ENCODE peak calls at places on chromosomes 7 and 10, in nine cellular contexts. T is A549, G is HepG2, R is esophagus muscularis mucosa, V is tibial nerve, P is K562, M is stomach, F is transverse colon, B is suprapubic skin. J is an unnamed sample.

GRCh38 chr7:42495251-42495650 is 258.2 kb upstream of the GLI3 start:
- DNase-seq in M (no peak), B (no peak), T (no peak), P (no peak), G (no peak), V (no peak), F (no peak), R (no peak), J (no peak)

GRCh38 chr10:7311256-7312178 is 99.3 kb downstream of the SFMBT2 start:
- DNase-seq in P (no peak), F (no peak), B (no peak), T (peak; percentile 94), G (no peak), V (no peak), R (no peak), M (no peak), J (no peak)

GRCh38 chr7:28921822-28922221 is 36.3 kb downstream of the TRIL start:
- DNase-seq in M (peak; percentile 52), F (peak; percentile 40), P (peak; percentile 58), T (peak; percentile 61), V (peak; percentile 69), G (peak; percentile 69), B (no peak), R (no peak), J (peak; percentile 32)

GRCh38 chr10:76160758-76161555 is 729.5 kb downstream of the LRMDA start:
- DNase-seq in R (peak; percentile 72), P (no peak), V (no peak), B (no peak), M (no peak), F (no peak), T (no peak), G (no peak), J (no peak)

GRCh38 chr7:100799037-100799896 is 28.1 kb downstream of the EPHB4 start:
- DNase-seq in G (peak; percentile 52), T (peak; percentile 81), V (peak; percentile 59), B (no peak), M (peak; percentile 75), R (peak; percentile 93), F (peak; percentile 73), P (peak; percentile 70), J (no peak)

GRCh38 chr10:113735913-113736312 is 15.6 kb upstream of the PLEKHS1 start:
- DNase-seq in G (peak; percentile 19), V (no peak), P (no peak), M (no peak), T (peak; percentile 60), F (no peak), B (no peak), R (no peak), J (peak; percentile 44)

GRCh38 chr7:24637021-24637420 is 63.8 kb downstream of the PALS2 start:
- DNase-seq in T (no peak), G (no peak), M (no peak), R (no peak), B (no peak), P (no peak), V (no peak), F (no peak), J (no peak)

GRCh38 chr10:87845624-87846377 is 17.5 kb downstream of the KLLN start:
- DNase-seq in T (peak; percentile 94), V (no peak), R (no peak), B (no peak), M (no peak), F (no peak), P (no peak), G (no peak), J (no peak)

GRCh38 chr10:119447823-119448546 is 94.5 kb downstream of the RGS10 start:
- DNase-seq in F (no peak), P (no peak), B (no peak), R (no peak), G (no peak), T (no peak), V (no peak), M (no peak), J (no peak)

GRCh38 chr7:94060772-94061171 is 56.6 kb upstream of the BET1 start:
- DNase-seq in P (no peak), R (no peak), T (no peak), G (no peak), M (no peak), V (no peak), F (no peak), B (no peak), J (no peak)

GRCh38 chr7:44043902-44044301 is 600 bp upstream of the DBNL start:
- DNase-seq in M (no peak), G (no peak), V (no peak), R (no peak), T (no peak), P (peak; percentile 18), F (no peak), B (no peak), J (no peak)

GRCh38 chr7:87564290-87564963 is 36.3 kb downstream of the ABCB1 start:
- DNase-seq in F (peak; percentile 55), R (no peak), T (peak; percentile 43), M (peak; percentile 26), P (no peak), B (no peak), G (peak; percentile 20), V (no peak), J (no peak)

GRCh38 chr7:94849636-94850208 is 57.7 kb upstream of the PPP1R9A start:
- DNase-seq in F (no peak), R (no peak), P (no peak), B (no peak), G (no peak), V (no peak), T (no peak), M (no peak), J (no peak)

DNA sequence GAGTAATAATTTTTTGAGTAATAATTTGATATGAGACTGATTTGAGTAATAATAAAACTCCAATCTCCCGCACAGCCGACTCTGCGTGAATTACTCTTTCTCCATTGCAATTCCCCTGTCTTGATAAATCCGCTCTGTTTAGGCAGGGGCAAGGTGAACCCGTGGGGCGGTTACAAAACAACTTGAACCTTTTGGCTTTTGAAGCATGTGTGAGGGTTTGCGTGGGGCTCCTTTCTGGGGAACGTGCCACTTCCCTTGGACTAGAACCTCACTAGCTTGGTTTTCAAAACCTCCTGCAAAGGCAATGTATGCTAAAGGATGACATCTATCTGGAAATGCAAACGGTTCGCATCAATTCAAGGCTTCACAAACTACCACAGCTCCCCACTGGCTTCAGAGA is 1.5 kb downstream of the CRPPA start:
- DNase-seq in B (no peak), P (peak; percentile 23), V (no peak), T (no peak), R (no peak), M (no peak), F (no peak), G (no peak), J (no peak)
- H3K4me3 ChIP-seq in B (peak overlapping the region; percentile 63), P (peak overlapping the region; percentile 66), V (no peak overlapping the region), T (peak overlapping the region; percentile 73), R (peak overlapping the region; percentile 75), M (peak overlapping the region; percentile 67), F (no peak overlapping the region), G (peak overlapping the region; percentile 56), J (no peak overlapping the region)

GRCh38 chr10:58996063-58996462 is 180.4 kb upstream of the PHYHIPL start:
- DNase-seq in V (no peak), P (no peak), F (no peak), M (no peak), R (no peak), G (no peak), T (no peak), B (no peak), J (no peak)

GRCh38 chr10:58996866-58997265 is 179.6 kb upstream of the PHYHIPL start:
- DNase-seq in F (no peak), V (no peak), G (no peak), T (no peak), P (no peak), B (no peak), R (no peak), M (no peak), J (no peak)

GRCh38 chr10:59000162-59000825 is 176.1 kb upstream of the PHYHIPL start:
- DNase-seq in G (no peak), V (no peak), P (no peak), B (no peak), M (no peak), R (no peak), F (no peak), T (no peak), J (no peak)

GRCh38 chr10:59002011-59002410 is 174.4 kb upstream of the PHYHIPL start:
- DNase-seq in V (no peak), F (no peak), M (no peak), P (no peak), B (no peak), R (no peak), T (no peak), G (no peak), J (no peak)

DNA sequence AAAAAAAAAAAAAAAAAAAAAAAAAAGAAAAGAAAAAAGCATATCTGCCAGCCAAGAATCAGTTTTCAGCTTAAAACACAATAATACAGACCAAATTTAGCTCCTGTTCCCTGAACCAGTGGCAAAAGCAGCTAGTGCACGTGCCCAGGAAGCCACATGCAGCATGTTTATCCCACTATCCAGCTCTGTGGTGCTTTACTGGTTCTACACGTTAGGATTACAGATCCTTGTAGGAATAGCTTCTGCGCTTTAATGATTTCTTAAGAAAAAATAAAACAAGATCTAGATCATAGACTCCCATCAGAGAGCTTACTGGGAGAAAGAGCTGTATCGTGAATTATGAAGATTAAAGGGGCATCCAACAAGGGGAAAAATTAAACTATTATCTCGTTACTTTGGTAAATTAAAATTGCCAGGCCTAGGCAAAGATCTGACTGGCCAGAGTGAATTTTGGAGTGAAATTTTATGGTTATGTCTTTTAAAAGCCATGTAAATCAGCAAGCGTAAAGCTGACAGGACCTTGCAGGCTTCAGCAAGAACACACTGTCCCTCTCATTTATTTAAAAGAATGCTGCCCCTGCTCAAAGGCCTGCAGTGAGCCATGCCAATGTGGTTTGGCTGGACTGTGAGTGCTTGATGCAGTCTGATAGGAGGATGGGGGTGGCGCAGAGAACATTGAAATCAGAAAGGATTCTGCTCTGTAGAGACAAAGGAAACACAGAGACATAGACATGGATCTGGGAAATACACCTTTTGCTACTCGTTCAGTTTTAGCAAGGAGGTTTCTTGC is 177.3 kb upstream of the PHYHIPL start:
- DNase-seq in R (no peak), B (peak; percentile 80), T (no peak), F (no peak), M (peak; percentile 40), G (no peak), P (no peak), V (peak; percentile 68), J (no peak)
- TF ChIP-seq EP300 in R (no peak), B (no peak), T (no peak), F (no peak), M (no peak), G (no peak), P (no peak), V (peak; percentile 86), J (no peak)

GRCh38 chr7:12111461-12112405 is 99.4 kb upstream of the TMEM106B start:
- DNase-seq in F (peak; percentile 28), P (no peak), T (no peak), R (no peak), G (no peak), M (no peak), B (no peak), V (no peak), J (peak; percentile 86)
- H3K4me3 ChIP-seq in F (no peak overlapping the region), P (no peak overlapping the region), T (no peak overlapping the region), R (peak overlapping the region; percentile 21), G (no peak overlapping the region), M (peak overlapping the region; percentile 19), B (peak overlapping the region; percentile 24), V (peak overlapping the region; percentile 40), J (peak overlapping the region; percentile 41)

DNA sequence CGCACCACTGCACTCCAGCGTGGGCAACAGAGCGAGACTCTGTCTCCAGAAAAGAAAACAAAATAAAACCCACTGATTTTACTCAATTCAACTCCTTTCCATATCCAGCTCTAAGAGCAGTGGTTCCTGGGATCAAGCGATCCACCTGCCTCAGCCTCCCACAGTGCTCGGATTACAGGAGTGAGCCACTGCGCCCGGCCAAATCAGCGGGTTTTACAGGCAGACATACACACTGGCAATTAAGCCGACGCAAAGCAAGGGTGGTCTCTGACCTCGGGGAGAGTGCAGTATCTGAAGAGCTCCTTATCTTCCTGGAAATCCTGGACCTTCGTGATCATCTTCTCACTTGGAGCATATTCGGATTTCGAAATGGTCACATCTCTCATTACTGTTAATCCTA is 5.7 kb downstream of the PHYH start:
- DNase-seq in M (no peak), R (no peak), G (no peak), P (no peak), F (no peak), B (no peak), V (no peak), T (no peak), J (no peak)
- TF ChIP-seq EP300 in M (no peak), R (no peak), G (no peak), P (no peak), F (no peak), B (no peak), V (no peak), T (no peak), J (no peak)

J was measured in upper lobe of left lung.